ENCODE peak calls at places on chromosomes 11 and 22, in seven cellular contexts. One of them, this sample, is unnamed.
A peak's percentile ranks its signal among the peaks of the same experiment; 100 is the strongest.

GRCh38 chr11:64675417-64676252 is 47.4 kb downstream of the NRXN2 start:
- DNase-seq in OCI-LY7: no peak
- DNase-seq in heart right ventricle: peak; percentile 80
- DNase-seq in CD8-positive, alpha-beta T cell: no peak
- DNase-seq in brain microvascular endothelial cell: peak; percentile 94
- DNase-seq in left ventricle myocardium inferior: peak; percentile 80
- DNase-seq in HFFc6: peak; percentile 80
- DNase-seq in this sample: peak; percentile 27

GRCh38 chr11:2481253-2481652 is 36.4 kb downstream of the KCNQ1 start:
- DNase-seq in OCI-LY7: no peak
- DNase-seq in heart right ventricle: no peak
- DNase-seq in CD8-positive, alpha-beta T cell: no peak
- DNase-seq in brain microvascular endothelial cell: no peak
- DNase-seq in left ventricle myocardium inferior: no peak
- DNase-seq in HFFc6: no peak
- DNase-seq in this sample: no peak

GRCh38 chr11:17063171-17064002 is 14.1 kb downstream of the RPS13 start:
- DNase-seq in OCI-LY7: peak; percentile 32
- DNase-seq in heart right ventricle: peak; percentile 72
- DNase-seq in CD8-positive, alpha-beta T cell: peak; percentile 29
- DNase-seq in brain microvascular endothelial cell: peak; percentile 50
- DNase-seq in left ventricle myocardium inferior: peak; percentile 64
- DNase-seq in HFFc6: peak; percentile 32
- DNase-seq in this sample: peak; percentile 73

GRCh38 chr22:20014526-20015186 is 2.0 kb downstream of the ARVCF start:
- DNase-seq in OCI-LY7: no peak
- DNase-seq in heart right ventricle: no peak
- DNase-seq in CD8-positive, alpha-beta T cell: no peak
- DNase-seq in brain microvascular endothelial cell: no peak
- DNase-seq in left ventricle myocardium inferior: no peak
- DNase-seq in HFFc6: no peak
- DNase-seq in this sample: no peak

GRCh38 chr11:72648737-72649136 is 25.5 kb downstream of the PDE2A start:
- DNase-seq in OCI-LY7: no peak
- DNase-seq in heart right ventricle: no peak
- DNase-seq in CD8-positive, alpha-beta T cell: no peak
- DNase-seq in brain microvascular endothelial cell: no peak
- DNase-seq in left ventricle myocardium inferior: no peak
- DNase-seq in HFFc6: no peak
- DNase-seq in this sample: no peak

GRCh38 chr22:34975721-34976120 is 90.2 kb upstream of the ISX start:
- DNase-seq in OCI-LY7: peak; percentile 11
- DNase-seq in heart right ventricle: no peak
- DNase-seq in CD8-positive, alpha-beta T cell: no peak
- DNase-seq in brain microvascular endothelial cell: no peak
- DNase-seq in left ventricle myocardium inferior: no peak
- DNase-seq in HFFc6: no peak
- DNase-seq in this sample: no peak

GRCh38 chr11:23620617-23621016 is 760.3 kb upstream of the CCDC179 start:
- DNase-seq in OCI-LY7: no peak
- DNase-seq in heart right ventricle: no peak
- DNase-seq in CD8-positive, alpha-beta T cell: no peak
- DNase-seq in brain microvascular endothelial cell: peak; percentile 3
- DNase-seq in left ventricle myocardium inferior: no peak
- DNase-seq in HFFc6: no peak
- DNase-seq in this sample: no peak

GRCh38 chr22:26690654-26691376 is 33.4 kb downstream of the MIAT start:
- DNase-seq in OCI-LY7: no peak
- DNase-seq in heart right ventricle: no peak
- DNase-seq in CD8-positive, alpha-beta T cell: no peak
- DNase-seq in brain microvascular endothelial cell: no peak
- DNase-seq in left ventricle myocardium inferior: no peak
- DNase-seq in HFFc6: no peak
- DNase-seq in this sample: no peak

GRCh38 chr11:76653674-76654309 is 16.8 kb downstream of the LRRC32 start:
- DNase-seq in OCI-LY7: no peak
- DNase-seq in heart right ventricle: no peak
- DNase-seq in CD8-positive, alpha-beta T cell: no peak
- DNase-seq in brain microvascular endothelial cell: no peak
- DNase-seq in left ventricle myocardium inferior: peak; percentile 64
- DNase-seq in HFFc6: no peak
- DNase-seq in this sample: no peak

GRCh38 chr22:17272511-17272991 is 53.3 kb upstream of the ADA2 start:
- DNase-seq in OCI-LY7: no peak
- DNase-seq in heart right ventricle: no peak
- DNase-seq in CD8-positive, alpha-beta T cell: no peak
- DNase-seq in brain microvascular endothelial cell: no peak
- DNase-seq in left ventricle myocardium inferior: no peak
- DNase-seq in HFFc6: no peak
- DNase-seq in this sample: peak; percentile 34

GRCh38 chr22:24807284-24807950 is 1.4 kb downstream of the SGSM1 start:
- DNase-seq in OCI-LY7: no peak
- DNase-seq in heart right ventricle: peak; percentile 29
- DNase-seq in CD8-positive, alpha-beta T cell: no peak
- DNase-seq in brain microvascular endothelial cell: peak; percentile 11
- DNase-seq in left ventricle myocardium inferior: peak; percentile 32
- DNase-seq in HFFc6: no peak
- DNase-seq in this sample: peak; percentile 15

GRCh38 chr11:100562102-100562501 is 125.0 kb upstream of the ARHGAP42 start:
- DNase-seq in OCI-LY7: no peak
- DNase-seq in heart right ventricle: no peak
- DNase-seq in CD8-positive, alpha-beta T cell: no peak
- DNase-seq in brain microvascular endothelial cell: peak; percentile 87
- DNase-seq in left ventricle myocardium inferior: no peak
- DNase-seq in HFFc6: peak; percentile 78
- DNase-seq in this sample: no peak

GRCh38 chr22:49585695-49586243 is 241.9 kb downstream of the BRD1 start:
- DNase-seq in OCI-LY7: no peak
- DNase-seq in heart right ventricle: no peak
- DNase-seq in CD8-positive, alpha-beta T cell: no peak
- DNase-seq in brain microvascular endothelial cell: no peak
- DNase-seq in left ventricle myocardium inferior: no peak
- DNase-seq in HFFc6: no peak
- DNase-seq in this sample: no peak

GRCh38 chr22:49587987-49588386 is 239.7 kb downstream of the BRD1 start:
- DNase-seq in OCI-LY7: no peak
- DNase-seq in heart right ventricle: no peak
- DNase-seq in CD8-positive, alpha-beta T cell: no peak
- DNase-seq in brain microvascular endothelial cell: no peak
- DNase-seq in left ventricle myocardium inferior: no peak
- DNase-seq in HFFc6: no peak
- DNase-seq in this sample: no peak

GRCh38 chr22:49586244-49586748 is 241.4 kb downstream of the BRD1 start:
- DNase-seq in OCI-LY7: no peak
- DNase-seq in heart right ventricle: no peak
- DNase-seq in CD8-positive, alpha-beta T cell: no peak
- DNase-seq in brain microvascular endothelial cell: no peak
- DNase-seq in left ventricle myocardium inferior: no peak
- DNase-seq in HFFc6: no peak
- DNase-seq in this sample: no peak

GRCh38 chr22:49587421-49587820 is 240.3 kb downstream of the BRD1 start:
- DNase-seq in OCI-LY7: no peak
- DNase-seq in heart right ventricle: no peak
- DNase-seq in CD8-positive, alpha-beta T cell: no peak
- DNase-seq in brain microvascular endothelial cell: no peak
- DNase-seq in left ventricle myocardium inferior: no peak
- DNase-seq in HFFc6: no peak
- DNase-seq in this sample: no peak

DNA sequence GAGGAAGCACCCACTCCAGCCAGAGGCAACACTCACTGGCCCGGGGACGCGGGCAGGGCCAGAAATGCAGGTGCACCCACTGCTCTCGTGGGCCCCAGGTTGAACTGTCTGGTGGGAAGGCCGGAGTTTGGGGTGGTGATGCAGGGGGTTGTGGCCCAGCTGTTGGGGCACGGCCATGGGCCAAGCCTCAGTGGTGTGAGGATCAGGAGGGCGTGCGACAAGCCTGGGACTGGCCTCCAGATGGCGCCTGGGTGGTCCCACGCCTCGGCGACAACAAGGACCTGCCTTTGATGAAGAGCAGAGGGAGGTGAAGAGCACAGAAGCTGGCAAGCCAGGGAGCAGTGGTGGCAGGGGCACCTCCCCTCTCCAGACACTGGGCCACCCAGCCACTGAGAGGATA is 240.8 kb downstream of the BRD1 start:
- DNase-seq in OCI-LY7: no peak
- DNase-seq in heart right ventricle: no peak
- DNase-seq in CD8-positive, alpha-beta T cell: no peak
- DNase-seq in brain microvascular endothelial cell: no peak
- DNase-seq in left ventricle myocardium inferior: no peak
- DNase-seq in HFFc6: no peak
- DNase-seq in this sample: no peak
- TF ChIP-seq CTCF in OCI-LY7: no peak
- TF ChIP-seq CTCF in heart right ventricle: no peak
- TF ChIP-seq CTCF in CD8-positive, alpha-beta T cell: no peak
- TF ChIP-seq CTCF in brain microvascular endothelial cell: no peak
- TF ChIP-seq CTCF in left ventricle myocardium inferior: no peak
- TF ChIP-seq CTCF in HFFc6: no peak
- TF ChIP-seq CTCF in this sample: no peak

GRCh38 chr11:126327280-126328000 is 23.6 kb downstream of the DCPS start:
- DNase-seq in OCI-LY7: no peak
- DNase-seq in heart right ventricle: no peak
- DNase-seq in CD8-positive, alpha-beta T cell: no peak
- DNase-seq in brain microvascular endothelial cell: no peak
- DNase-seq in left ventricle myocardium inferior: no peak
- DNase-seq in HFFc6: no peak
- DNase-seq in this sample: no peak
- TF ChIP-seq CTCF in OCI-LY7: no peak
- TF ChIP-seq CTCF in heart right ventricle: no peak
- TF ChIP-seq CTCF in CD8-positive, alpha-beta T cell: no peak
- TF ChIP-seq CTCF in brain microvascular endothelial cell: no peak
- TF ChIP-seq CTCF in left ventricle myocardium inferior: no peak
- TF ChIP-seq CTCF in HFFc6: no peak
- TF ChIP-seq CTCF in this sample: no peak

GRCh38 chr11:117382746-117383145 is 55.1 kb downstream of the CEP164 start:
- DNase-seq in OCI-LY7: no peak
- DNase-seq in heart right ventricle: no peak
- DNase-seq in CD8-positive, alpha-beta T cell: no peak
- DNase-seq in brain microvascular endothelial cell: no peak
- DNase-seq in left ventricle myocardium inferior: no peak
- DNase-seq in HFFc6: no peak
- DNase-seq in this sample: no peak

GRCh38 chr11:117381988-117382387 is 54.3 kb downstream of the CEP164 start:
- DNase-seq in OCI-LY7: no peak
- DNase-seq in heart right ventricle: no peak
- DNase-seq in CD8-positive, alpha-beta T cell: no peak
- DNase-seq in brain microvascular endothelial cell: no peak
- DNase-seq in left ventricle myocardium inferior: no peak
- DNase-seq in HFFc6: no peak
- DNase-seq in this sample: no peak

GRCh38 chr11:117385471-117385870 is 57.8 kb downstream of the CEP164 start:
- DNase-seq in OCI-LY7: no peak
- DNase-seq in heart right ventricle: no peak
- DNase-seq in CD8-positive, alpha-beta T cell: no peak
- DNase-seq in brain microvascular endothelial cell: no peak
- DNase-seq in left ventricle myocardium inferior: no peak
- DNase-seq in HFFc6: no peak
- DNase-seq in this sample: no peak

GRCh38 chr11:117385906-117386305 is 58.3 kb downstream of the CEP164 start:
- DNase-seq in OCI-LY7: no peak
- DNase-seq in heart right ventricle: no peak
- DNase-seq in CD8-positive, alpha-beta T cell: no peak
- DNase-seq in brain microvascular endothelial cell: no peak
- DNase-seq in left ventricle myocardium inferior: no peak
- DNase-seq in HFFc6: no peak
- DNase-seq in this sample: no peak

GRCh38 chr11:117384045-117384444 is 56.4 kb downstream of the CEP164 start:
- DNase-seq in OCI-LY7: no peak
- DNase-seq in heart right ventricle: no peak
- DNase-seq in CD8-positive, alpha-beta T cell: no peak
- DNase-seq in brain microvascular endothelial cell: peak; percentile 79
- DNase-seq in left ventricle myocardium inferior: no peak
- DNase-seq in HFFc6: peak; percentile 95
- DNase-seq in this sample: no peak
- TF ChIP-seq CTCF in OCI-LY7: no peak
- TF ChIP-seq CTCF in heart right ventricle: no peak
- TF ChIP-seq CTCF in CD8-positive, alpha-beta T cell: no peak
- TF ChIP-seq CTCF in brain microvascular endothelial cell: no peak
- TF ChIP-seq CTCF in left ventricle myocardium inferior: no peak
- TF ChIP-seq CTCF in HFFc6: no peak
- TF ChIP-seq CTCF in this sample: no peak

GRCh38 chr11:22133785-22134184 is 59.1 kb upstream of the ANO5 start:
- DNase-seq in OCI-LY7: no peak
- DNase-seq in heart right ventricle: no peak
- DNase-seq in CD8-positive, alpha-beta T cell: no peak
- DNase-seq in brain microvascular endothelial cell: no peak
- DNase-seq in left ventricle myocardium inferior: no peak
- DNase-seq in HFFc6: no peak
- DNase-seq in this sample: no peak

GRCh38 chr11:22130462-22131053 is 62.3 kb upstream of the ANO5 start:
- DNase-seq in OCI-LY7: peak; percentile 1
- DNase-seq in heart right ventricle: no peak
- DNase-seq in CD8-positive, alpha-beta T cell: no peak
- DNase-seq in brain microvascular endothelial cell: no peak
- DNase-seq in left ventricle myocardium inferior: no peak
- DNase-seq in HFFc6: no peak
- DNase-seq in this sample: no peak
- TF ChIP-seq CTCF in OCI-LY7: peak; percentile 70
- TF ChIP-seq CTCF in heart right ventricle: peak; percentile 61
- TF ChIP-seq CTCF in CD8-positive, alpha-beta T cell: no peak
- TF ChIP-seq CTCF in brain microvascular endothelial cell: no peak
- TF ChIP-seq CTCF in left ventricle myocardium inferior: peak; percentile 65
- TF ChIP-seq CTCF in HFFc6: peak; percentile 40
- TF ChIP-seq CTCF in this sample: peak; percentile 47

DNA sequence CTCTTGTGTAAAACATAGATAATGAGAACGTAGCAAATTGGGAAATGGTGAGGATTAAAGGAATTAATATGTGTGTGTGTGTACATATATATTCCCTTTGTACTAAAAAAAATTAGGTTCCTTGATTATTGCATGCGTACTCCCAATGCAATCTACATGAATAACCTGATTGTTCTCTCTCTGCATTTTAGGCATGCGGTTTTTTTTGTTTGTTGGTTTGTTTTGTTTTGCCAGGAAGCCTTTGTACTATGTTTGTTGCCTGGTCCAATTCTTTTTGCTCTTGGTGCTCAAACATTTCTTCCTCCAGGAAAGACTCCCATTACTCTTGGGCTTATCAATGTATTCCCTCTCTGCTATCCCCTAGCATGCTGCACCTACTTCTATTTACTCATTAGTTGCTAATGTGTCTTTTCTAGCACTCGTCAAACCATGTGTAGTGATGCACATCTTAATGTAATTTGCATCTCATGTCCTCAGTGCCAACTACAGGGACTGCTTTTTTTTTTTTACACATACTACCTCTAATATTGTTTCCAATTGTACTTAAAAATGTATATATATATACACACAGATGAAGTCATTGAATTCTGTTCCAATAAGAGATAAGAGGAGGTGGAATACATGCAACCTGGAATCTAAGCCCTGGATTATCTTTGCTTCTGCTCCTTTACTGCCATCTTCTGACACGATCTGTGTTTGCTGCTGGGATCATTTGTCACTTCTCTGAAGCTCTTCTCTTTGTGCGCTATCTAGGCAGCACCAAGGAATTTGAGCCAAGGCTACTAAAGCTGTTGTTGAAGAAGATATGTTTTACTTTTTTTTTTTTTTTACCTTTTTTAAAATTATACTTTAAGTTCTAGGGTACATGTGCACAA is 197.2 kb upstream of the ANO3 start:
- DNase-seq in OCI-LY7: peak; percentile 72
- DNase-seq in heart right ventricle: no peak
- DNase-seq in CD8-positive, alpha-beta T cell: no peak
- DNase-seq in brain microvascular endothelial cell: peak; percentile 31
- DNase-seq in left ventricle myocardium inferior: no peak
- DNase-seq in HFFc6: no peak
- DNase-seq in this sample: peak; percentile 9
- TF ChIP-seq CTCF in OCI-LY7: peak; percentile 87
- TF ChIP-seq CTCF in heart right ventricle: peak; percentile 56
- TF ChIP-seq CTCF in CD8-positive, alpha-beta T cell: no peak
- TF ChIP-seq CTCF in brain microvascular endothelial cell: peak; percentile 61
- TF ChIP-seq CTCF in left ventricle myocardium inferior: peak; percentile 59
- TF ChIP-seq CTCF in HFFc6: peak; percentile 34
- TF ChIP-seq CTCF in this sample: peak; percentile 43